ENCODE peak calls at places on chromosomes 4 and X, in ten cellular contexts. J is D341Med; C is islet precursor cell; A is cardiac fibroblast; X is NCI-H1092 treated with DMSO at 0.1 percent for 48 hours; E is H7; K is RWPE2; R is NCI-H2029; I is stimulated activated CD4-positive, alpha-beta T cell treated with anti-CD3 and anti-CD28 coated beads, Interleukin-2, amount 100 ng/mL, for 48 hours; D is mucosa of gallbladder. P is an unnamed sample.

GRCh38 chr4:53050361-53050774 is 188.3 kb downstream of the RASL11B start:
- DNase-seq in E (no peak), R (peak), I (no peak), D (no peak), C (no peak), A (peak), K (no peak), X (peak), J (no peak), P (no peak)

GRCh38 chr4:2132438-2132837 is 73.3 kb downstream of the NAT8L start:
- DNase-seq in I (no peak), D (no peak), C (no peak), J (no peak), R (no peak), A (no peak), E (no peak), X (no peak), K (no peak), P (no peak)

GRCh38 chr4:100593933-100594332 is 76.1 kb upstream of the EMCN start:
- DNase-seq in R (no peak), E (no peak), D (no peak), K (no peak), X (no peak), A (no peak), C (no peak), I (no peak), J (no peak), P (no peak)

GRCh38 chr4:123398803-123399637 is 2.4 kb downstream of the SPRY1 start:
- DNase-seq in J (peak), D (peak), E (no peak), R (no peak), X (peak), K (no peak), I (peak), C (peak), A (peak), P (no peak)

GRCh38 chrX:149937881-149938426 is 337 bp downstream of the EOLA2 start:
- DNase-seq in K (no peak), X (no peak), J (peak), E (no peak), D (no peak), I (no peak), C (no peak), A (peak), R (no peak), P (peak)

GRCh38 chrX:103175944-103176753 is 38.8 kb upstream of the BEX4 start:
- DNase-seq in I (peak), D (peak), R (no peak), C (peak), X (peak), K (no peak), A (peak), J (peak), E (peak), P (no peak)

GRCh38 chrX:100606753-100607152 is 22.0 kb downstream of the TNMD start:
- DNase-seq in A (no peak), E (no peak), K (no peak), X (no peak), J (no peak), D (no peak), R (no peak), I (no peak), C (no peak), P (no peak)

GRCh38 chrX:39577976-39578962 is 519.5 kb downstream of the BCOR start:
- DNase-seq in X (peak), R (no peak), A (peak), C (no peak), D (no peak), I (peak), E (no peak), J (no peak), K (no peak), P (no peak)

GRCh38 chrX:16917120-16917519 is 29.3 kb upstream of the REPS2 start:
- DNase-seq in C (no peak), I (no peak), A (no peak), E (no peak), R (no peak), K (no peak), J (no peak), D (no peak), X (no peak), P (no peak)

GRCh38 chrX:123184199-123184857 is at the start of gene GRIA3:
- DNase-seq in X (no peak), J (no peak), C (no peak), D (no peak), E (peak), K (no peak), A (no peak), R (no peak), I (no peak), P (no peak)

GRCh38 chrX:87663421-87663820 is 145.8 kb downstream of the KLHL4 start:
- DNase-seq in K (no peak), I (no peak), R (no peak), J (no peak), D (no peak), E (no peak), A (no peak), C (no peak), X (no peak), P (no peak)

P was measured in chondrocyte.